ENCODE peak calls at places on chromosomes 1 and 21, in five cellular contexts. One of them, this sample, is unnamed.

GRCh38 chr1:239951518-239952130 is 140.1 kb upstream of the FMN2 start:
- DNase-seq in CD4-positive, alpha-beta T cell: peak; percentile 6
- DNase-seq in brain microvascular endothelial cell: peak; percentile 75
- DNase-seq in heart left ventricle: peak; percentile 51
- DNase-seq in RWPE1: peak; percentile 59
- DNase-seq in this sample: peak; percentile 57

GRCh38 chr1:154714638-154715037 is 106.7 kb upstream of the ADAR start:
- DNase-seq in CD4-positive, alpha-beta T cell: no peak
- DNase-seq in brain microvascular endothelial cell: peak; percentile 23
- DNase-seq in heart left ventricle: no peak
- DNase-seq in RWPE1: peak; percentile 33
- DNase-seq in this sample: peak; percentile 21

GRCh38 chr1:161733526-161733925 is 12.2 kb downstream of the FCRLB start:
- DNase-seq in CD4-positive, alpha-beta T cell: no peak
- DNase-seq in brain microvascular endothelial cell: peak; percentile 81
- DNase-seq in heart left ventricle: no peak
- DNase-seq in RWPE1: peak; percentile 68
- DNase-seq in this sample: peak; percentile 89

GRCh38 chr1:226203693-226204092 is 17.2 kb upstream of the ACBD3 start:
- DNase-seq in CD4-positive, alpha-beta T cell: no peak
- DNase-seq in brain microvascular endothelial cell: no peak
- DNase-seq in heart left ventricle: no peak
- DNase-seq in RWPE1: no peak
- DNase-seq in this sample: no peak

GRCh38 chr1:30527511-30528140 is 195.8 kb downstream of the MATN1 start:
- DNase-seq in CD4-positive, alpha-beta T cell: no peak
- DNase-seq in brain microvascular endothelial cell: no peak
- DNase-seq in heart left ventricle: peak; percentile 87
- DNase-seq in RWPE1: no peak
- DNase-seq in this sample: no peak

GRCh38 chr1:247452447-247453039 is 5.4 kb downstream of the OR2B11 start:
- DNase-seq in CD4-positive, alpha-beta T cell: no peak
- DNase-seq in brain microvascular endothelial cell: no peak
- DNase-seq in heart left ventricle: no peak
- DNase-seq in RWPE1: no peak
- DNase-seq in this sample: no peak

GRCh38 chr1:59446257-59446901 is 149.5 kb downstream of the FGGY start:
- DNase-seq in CD4-positive, alpha-beta T cell: no peak
- DNase-seq in brain microvascular endothelial cell: peak; percentile 91
- DNase-seq in heart left ventricle: no peak
- DNase-seq in RWPE1: no peak
- DNase-seq in this sample: peak; percentile 90

GRCh38 chr1:91278754-91279153 is 125.9 kb downstream of the HFM1 start:
- DNase-seq in CD4-positive, alpha-beta T cell: no peak
- DNase-seq in brain microvascular endothelial cell: no peak
- DNase-seq in heart left ventricle: no peak
- DNase-seq in RWPE1: no peak
- DNase-seq in this sample: peak; percentile 52

GRCh38 chr1:12124693-12125421 is 41.9 kb upstream of the TNFRSF1B start:
- DNase-seq in CD4-positive, alpha-beta T cell: peak; percentile 75
- DNase-seq in brain microvascular endothelial cell: peak; percentile 57
- DNase-seq in heart left ventricle: peak; percentile 87
- DNase-seq in RWPE1: peak; percentile 42
- DNase-seq in this sample: peak; percentile 35

GRCh38 chr1:109191377-109191776 is 22.3 kb upstream of the SARS1 start:
- DNase-seq in CD4-positive, alpha-beta T cell: no peak
- DNase-seq in brain microvascular endothelial cell: no peak
- DNase-seq in heart left ventricle: no peak
- DNase-seq in RWPE1: no peak
- DNase-seq in this sample: no peak

GRCh38 chr1:228882041-228882784 is 146.9 kb downstream of the RHOU start:
- DNase-seq in CD4-positive, alpha-beta T cell: no peak
- DNase-seq in brain microvascular endothelial cell: no peak
- DNase-seq in heart left ventricle: no peak
- DNase-seq in RWPE1: no peak
- DNase-seq in this sample: no peak

GRCh38 chr1:62707746-62708123 is 19.5 kb upstream of the DOCK7 start:
- DNase-seq in CD4-positive, alpha-beta T cell: no peak
- DNase-seq in brain microvascular endothelial cell: no peak
- DNase-seq in heart left ventricle: no peak
- DNase-seq in RWPE1: no peak
- DNase-seq in this sample: no peak

GRCh38 chr1:233242827-233243483 is 52.6 kb downstream of the PCNX2 start:
- DNase-seq in CD4-positive, alpha-beta T cell: no peak
- DNase-seq in brain microvascular endothelial cell: no peak
- DNase-seq in heart left ventricle: no peak
- DNase-seq in RWPE1: no peak
- DNase-seq in this sample: no peak

GRCh38 chr21:37873655-37874054 is 42.6 kb downstream of the KCNJ6 start:
- DNase-seq in CD4-positive, alpha-beta T cell: no peak
- DNase-seq in brain microvascular endothelial cell: no peak
- DNase-seq in heart left ventricle: no peak
- DNase-seq in RWPE1: no peak
- DNase-seq in this sample: peak; percentile 25

GRCh38 chr1:2378441-2378851 is 12.9 kb downstream of the MORN1 start:
- DNase-seq in CD4-positive, alpha-beta T cell: no peak
- DNase-seq in brain microvascular endothelial cell: no peak
- DNase-seq in heart left ventricle: peak; percentile 17
- DNase-seq in RWPE1: no peak
- DNase-seq in this sample: no peak

GRCh38 chr1:113593550-113594288 is 165.6 kb downstream of the PHTF1 start:
- DNase-seq in CD4-positive, alpha-beta T cell: no peak
- DNase-seq in brain microvascular endothelial cell: no peak
- DNase-seq in heart left ventricle: no peak
- DNase-seq in RWPE1: no peak
- DNase-seq in this sample: no peak

GRCh38 chr21:33428669-33429068 is 25.5 kb downstream of the IFNGR2 start:
- DNase-seq in CD4-positive, alpha-beta T cell: no peak
- DNase-seq in brain microvascular endothelial cell: no peak
- DNase-seq in heart left ventricle: no peak
- DNase-seq in RWPE1: peak; percentile 92
- DNase-seq in this sample: peak; percentile 17

GRCh38 chr1:985126-985525 is 3.2 kb upstream of the PERM1 start:
- DNase-seq in CD4-positive, alpha-beta T cell: no peak
- DNase-seq in brain microvascular endothelial cell: no peak
- DNase-seq in heart left ventricle: peak; percentile 10
- DNase-seq in RWPE1: no peak
- DNase-seq in this sample: no peak

GRCh38 chr1:115320368-115320767 is 17.7 kb downstream of the NGF start:
- DNase-seq in CD4-positive, alpha-beta T cell: no peak
- DNase-seq in brain microvascular endothelial cell: no peak
- DNase-seq in heart left ventricle: no peak
- DNase-seq in RWPE1: peak; percentile 76
- DNase-seq in this sample: no peak

GRCh38 chr1:64983110-64983509 is 16.8 kb upstream of the JAK1 start:
- DNase-seq in CD4-positive, alpha-beta T cell: no peak
- DNase-seq in brain microvascular endothelial cell: peak; percentile 96
- DNase-seq in heart left ventricle: no peak
- DNase-seq in RWPE1: peak; percentile 77
- DNase-seq in this sample: no peak

GRCh38 chr1:179809506-179810366 is 66.6 kb downstream of the FAM163A start:
- DNase-seq in CD4-positive, alpha-beta T cell: peak; percentile 58
- DNase-seq in brain microvascular endothelial cell: peak; percentile 76
- DNase-seq in heart left ventricle: no peak
- DNase-seq in RWPE1: peak; percentile 57
- DNase-seq in this sample: peak; percentile 61

GRCh38 chr1:7422081-7422480 is 349.0 kb upstream of the VAMP3 start:
- DNase-seq in CD4-positive, alpha-beta T cell: no peak
- DNase-seq in brain microvascular endothelial cell: no peak
- DNase-seq in heart left ventricle: no peak
- DNase-seq in RWPE1: no peak
- DNase-seq in this sample: no peak

GRCh38 chr1:38026592-38027200 is 14.2 kb downstream of the UTP11 start:
- DNase-seq in CD4-positive, alpha-beta T cell: peak; percentile 20
- DNase-seq in brain microvascular endothelial cell: no peak
- DNase-seq in heart left ventricle: no peak
- DNase-seq in RWPE1: peak; percentile 77
- DNase-seq in this sample: peak; percentile 62

GRCh38 chr21:28521932-28522826 is 470.5 kb downstream of the LTN1 start:
- DNase-seq in CD4-positive, alpha-beta T cell: no peak
- DNase-seq in brain microvascular endothelial cell: peak; percentile 47
- DNase-seq in heart left ventricle: no peak
- DNase-seq in RWPE1: no peak
- DNase-seq in this sample: peak; percentile 33

GRCh38 chr1:153775432-153776311 is 465 bp downstream of the SLC27A3 start:
- DNase-seq in CD4-positive, alpha-beta T cell: peak; percentile 65
- DNase-seq in brain microvascular endothelial cell: peak; percentile 16
- DNase-seq in heart left ventricle: peak; percentile 71
- DNase-seq in RWPE1: peak; percentile 67
- DNase-seq in this sample: peak; percentile 60

GRCh38 chr1:211833174-211833820 is 2.7 kb upstream of the LPGAT1 start:
- DNase-seq in CD4-positive, alpha-beta T cell: no peak
- DNase-seq in brain microvascular endothelial cell: no peak
- DNase-seq in heart left ventricle: no peak
- DNase-seq in RWPE1: no peak
- DNase-seq in this sample: no peak

GRCh38 chr1:236992449-236992848 is 11.8 kb downstream of the MT1HL1 start:
- DNase-seq in CD4-positive, alpha-beta T cell: no peak
- DNase-seq in brain microvascular endothelial cell: no peak
- DNase-seq in heart left ventricle: no peak
- DNase-seq in RWPE1: no peak
- DNase-seq in this sample: no peak

GRCh38 chr1:212203611-212204010 is 81.6 kb upstream of the PPP2R5A start:
- DNase-seq in CD4-positive, alpha-beta T cell: no peak
- DNase-seq in brain microvascular endothelial cell: no peak
- DNase-seq in heart left ventricle: no peak
- DNase-seq in RWPE1: no peak
- DNase-seq in this sample: no peak

GRCh38 chr1:45359882-45360513 is 19.8 kb upstream of the MUTYH start:
- DNase-seq in CD4-positive, alpha-beta T cell: peak; percentile 33
- DNase-seq in brain microvascular endothelial cell: peak; percentile 69
- DNase-seq in heart left ventricle: peak; percentile 77
- DNase-seq in RWPE1: peak; percentile 44
- DNase-seq in this sample: peak; percentile 51
- H3K27ac ChIP-seq in CD4-positive, alpha-beta T cell: no peak overlapping the region
- H3K27ac ChIP-seq in brain microvascular endothelial cell: no peak overlapping the region
- H3K27ac ChIP-seq in heart left ventricle: peak overlapping the region; percentile 64
- H3K27ac ChIP-seq in RWPE1: no peak overlapping the region
- H3K27ac ChIP-seq in this sample: no peak overlapping the region

GRCh38 chr1:206706298-206706791 is 21.6 kb downstream of the MAPKAPK2 start:
- DNase-seq in CD4-positive, alpha-beta T cell: no peak
- DNase-seq in brain microvascular endothelial cell: peak; percentile 85
- DNase-seq in heart left ventricle: peak; percentile 54
- DNase-seq in RWPE1: no peak
- DNase-seq in this sample: peak; percentile 88

GRCh38 chr1:206705187-206705586 is 20.5 kb downstream of the MAPKAPK2 start:
- DNase-seq in CD4-positive, alpha-beta T cell: no peak
- DNase-seq in brain microvascular endothelial cell: peak; percentile 42
- DNase-seq in heart left ventricle: peak; percentile 56
- DNase-seq in RWPE1: no peak
- DNase-seq in this sample: peak; percentile 82

GRCh38 chr1:206705744-206706297 is 21.1 kb downstream of the MAPKAPK2 start:
- DNase-seq in CD4-positive, alpha-beta T cell: no peak
- DNase-seq in brain microvascular endothelial cell: no peak
- DNase-seq in heart left ventricle: no peak
- DNase-seq in RWPE1: no peak
- DNase-seq in this sample: peak; percentile 56

GRCh38 chr1:206708058-206708457 is 23.4 kb downstream of the MAPKAPK2 start:
- DNase-seq in CD4-positive, alpha-beta T cell: no peak
- DNase-seq in brain microvascular endothelial cell: no peak
- DNase-seq in heart left ventricle: no peak
- DNase-seq in RWPE1: no peak
- DNase-seq in this sample: no peak

GRCh38 chr1:206706806-206707205 is 22.1 kb downstream of the MAPKAPK2 start:
- DNase-seq in CD4-positive, alpha-beta T cell: no peak
- DNase-seq in brain microvascular endothelial cell: no peak
- DNase-seq in heart left ventricle: no peak
- DNase-seq in RWPE1: no peak
- DNase-seq in this sample: no peak
- H3K27ac ChIP-seq in CD4-positive, alpha-beta T cell: no peak overlapping the region
- H3K27ac ChIP-seq in brain microvascular endothelial cell: peak overlapping the region; percentile 2
- H3K27ac ChIP-seq in heart left ventricle: peak overlapping the region; percentile 67
- H3K27ac ChIP-seq in RWPE1: no peak overlapping the region
- H3K27ac ChIP-seq in this sample: peak overlapping the region; percentile 91

GRCh38 chr1:241551759-241552638 is 19.8 kb downstream of the KMO start:
- DNase-seq in CD4-positive, alpha-beta T cell: no peak
- DNase-seq in brain microvascular endothelial cell: no peak
- DNase-seq in heart left ventricle: peak; percentile 55
- DNase-seq in RWPE1: no peak
- DNase-seq in this sample: no peak
- H3K27ac ChIP-seq in CD4-positive, alpha-beta T cell: peak overlapping the region; percentile 54
- H3K27ac ChIP-seq in brain microvascular endothelial cell: no peak overlapping the region
- H3K27ac ChIP-seq in heart left ventricle: no peak overlapping the region
- H3K27ac ChIP-seq in RWPE1: no peak overlapping the region
- H3K27ac ChIP-seq in this sample: no peak overlapping the region

GRCh38 chr1:92952714-92953113 is 8.5 kb downstream of the DIPK1A start:
- DNase-seq in CD4-positive, alpha-beta T cell: no peak
- DNase-seq in brain microvascular endothelial cell: no peak
- DNase-seq in heart left ventricle: no peak
- DNase-seq in RWPE1: no peak
- DNase-seq in this sample: no peak

GRCh38 chr1:92953491-92953890 is 7.8 kb downstream of the DIPK1A start:
- DNase-seq in CD4-positive, alpha-beta T cell: no peak
- DNase-seq in brain microvascular endothelial cell: no peak
- DNase-seq in heart left ventricle: no peak
- DNase-seq in RWPE1: no peak
- DNase-seq in this sample: no peak

GRCh38 chr1:92951141-92951582 is 10.1 kb downstream of the DIPK1A start:
- DNase-seq in CD4-positive, alpha-beta T cell: no peak
- DNase-seq in brain microvascular endothelial cell: peak; percentile 57
- DNase-seq in heart left ventricle: no peak
- DNase-seq in RWPE1: no peak
- DNase-seq in this sample: peak; percentile 79

GRCh38 chr1:92948071-92948470 is 13.2 kb downstream of the DIPK1A start:
- DNase-seq in CD4-positive, alpha-beta T cell: no peak
- DNase-seq in brain microvascular endothelial cell: no peak
- DNase-seq in heart left ventricle: no peak
- DNase-seq in RWPE1: no peak
- DNase-seq in this sample: no peak

DNA sequence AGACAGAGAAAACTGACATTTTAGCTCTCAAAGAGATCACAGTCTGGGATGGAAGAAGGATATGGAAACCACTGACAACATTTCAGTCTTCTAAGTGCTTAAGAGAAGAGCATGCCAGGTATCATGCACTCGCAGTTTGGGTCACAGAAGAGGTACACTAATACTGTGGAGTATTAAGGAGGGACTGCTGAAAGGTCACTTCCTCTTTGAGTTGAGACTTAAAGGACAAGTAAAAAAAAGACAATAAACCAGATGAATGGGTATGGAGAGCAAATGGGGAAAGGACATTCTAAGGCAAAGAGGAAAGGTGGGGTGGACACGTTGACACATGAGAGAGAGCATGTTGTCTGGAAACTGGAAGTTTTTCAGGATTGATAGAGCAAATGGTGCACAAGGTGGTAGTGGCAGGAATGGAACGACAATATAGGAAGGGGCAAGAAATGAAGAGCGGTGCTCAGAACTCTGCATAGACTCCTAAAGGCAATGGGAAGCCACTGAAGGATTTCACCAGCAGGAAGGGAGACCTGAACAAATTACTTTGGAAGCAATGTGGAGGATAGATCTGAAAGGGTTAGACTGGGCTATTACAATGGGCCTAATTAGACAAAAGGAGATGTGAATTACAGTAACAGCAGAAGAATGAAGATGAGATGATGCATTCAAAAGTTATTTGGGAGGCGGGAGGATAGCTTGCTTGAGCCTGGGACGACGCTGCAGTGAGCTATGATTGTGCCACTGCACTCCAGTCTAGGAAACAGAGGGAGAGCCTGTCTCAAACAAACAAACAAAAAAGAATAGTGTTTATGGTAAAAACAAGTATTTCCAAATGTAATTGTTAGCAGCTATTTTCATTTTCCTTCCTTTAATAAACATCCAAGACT is 11.1 kb downstream of the DIPK1A start:
- DNase-seq in CD4-positive, alpha-beta T cell: no peak
- DNase-seq in brain microvascular endothelial cell: peak; percentile 76
- DNase-seq in heart left ventricle: no peak
- DNase-seq in RWPE1: peak; percentile 59
- DNase-seq in this sample: peak; percentile 49
- H3K27ac ChIP-seq in CD4-positive, alpha-beta T cell: no peak overlapping the region
- H3K27ac ChIP-seq in brain microvascular endothelial cell: peak overlapping the region; percentile 71
- H3K27ac ChIP-seq in heart left ventricle: no peak overlapping the region
- H3K27ac ChIP-seq in RWPE1: no peak overlapping the region
- H3K27ac ChIP-seq in this sample: no peak overlapping the region